ENCODE peak calls at places on chromosomes 1 and 21, in five cellular contexts. One of them, this sample, is unnamed.
A peak's percentile ranks its signal among the peaks of the same experiment; 100 is the strongest.

GRCh38 chr21:46145840-46146691 is 9.3 kb downstream of the FTCD start:
- DNase-seq in stimulated activated CD8-positive, alpha-beta memory T cell treated with anti-CD3 and anti-CD28 coated beads, Interleukin-12 subunit alpha, Interleukin-12 subunit beta, amount 100 ng/mL, for 4 hours: no peak
- DNase-seq in Kasumi-1: no peak
- DNase-seq in activated B cell treated with CpG ODN at 0.5 μM for 24 hours: no peak
- DNase-seq in GM12892: no peak
- DNase-seq in this sample: no peak

GRCh38 chr1:40301066-40301465 is 16.0 kb downstream of the COL9A2 start:
- DNase-seq in stimulated activated CD8-positive, alpha-beta memory T cell treated with anti-CD3 and anti-CD28 coated beads, Interleukin-12 subunit alpha, Interleukin-12 subunit beta, amount 100 ng/mL, for 4 hours: no peak
- DNase-seq in GM12892: no peak
- DNase-seq in activated B cell treated with CpG ODN at 0.5 μM for 24 hours: no peak
- DNase-seq in Kasumi-1: no peak
- DNase-seq in this sample: no peak

GRCh38 chr1:153507926-153508583 is 27.7 kb downstream of the S100A6 start:
- DNase-seq in stimulated activated CD8-positive, alpha-beta memory T cell treated with anti-CD3 and anti-CD28 coated beads, Interleukin-12 subunit alpha, Interleukin-12 subunit beta, amount 100 ng/mL, for 4 hours: no peak
- DNase-seq in Kasumi-1: no peak
- DNase-seq in GM12892: no peak
- DNase-seq in activated B cell treated with CpG ODN at 0.5 μM for 24 hours: no peak
- DNase-seq in this sample: no peak

GRCh38 chr21:42144221-42144620 is 73.1 kb downstream of the UMODL1 start:
- DNase-seq in Kasumi-1: no peak
- DNase-seq in GM12892: no peak
- DNase-seq in stimulated activated CD8-positive, alpha-beta memory T cell treated with anti-CD3 and anti-CD28 coated beads, Interleukin-12 subunit alpha, Interleukin-12 subunit beta, amount 100 ng/mL, for 4 hours: no peak
- DNase-seq in activated B cell treated with CpG ODN at 0.5 μM for 24 hours: no peak
- DNase-seq in this sample: peak; percentile 1

GRCh38 chr1:117600325-117600916 is 5.4 kb upstream of the TENT5C start:
- DNase-seq in stimulated activated CD8-positive, alpha-beta memory T cell treated with anti-CD3 and anti-CD28 coated beads, Interleukin-12 subunit alpha, Interleukin-12 subunit beta, amount 100 ng/mL, for 4 hours: no peak
- DNase-seq in activated B cell treated with CpG ODN at 0.5 μM for 24 hours: peak; percentile 0
- DNase-seq in GM12892: no peak
- DNase-seq in Kasumi-1: no peak
- DNase-seq in this sample: no peak

GRCh38 chr1:9629445-9630201 is 21.9 kb upstream of the PIK3CD start:
- DNase-seq in activated B cell treated with CpG ODN at 0.5 μM for 24 hours: peak; percentile 70
- DNase-seq in Kasumi-1: peak; percentile 95
- DNase-seq in GM12892: no peak
- DNase-seq in stimulated activated CD8-positive, alpha-beta memory T cell treated with anti-CD3 and anti-CD28 coated beads, Interleukin-12 subunit alpha, Interleukin-12 subunit beta, amount 100 ng/mL, for 4 hours: peak; percentile 49
- DNase-seq in this sample: peak; percentile 85

GRCh38 chr1:180502361-180503273 is at the start of gene ACBD6:
- DNase-seq in Kasumi-1: peak; percentile 89
- DNase-seq in activated B cell treated with CpG ODN at 0.5 μM for 24 hours: peak; percentile 82
- DNase-seq in stimulated activated CD8-positive, alpha-beta memory T cell treated with anti-CD3 and anti-CD28 coated beads, Interleukin-12 subunit alpha, Interleukin-12 subunit beta, amount 100 ng/mL, for 4 hours: peak; percentile 77
- DNase-seq in GM12892: peak; percentile 68
- DNase-seq in this sample: peak; percentile 95

GRCh38 chr1:11752359-11753208 is 9.4 kb upstream of the C1orf167 start:
- DNase-seq in activated B cell treated with CpG ODN at 0.5 μM for 24 hours: no peak
- DNase-seq in GM12892: no peak
- DNase-seq in Kasumi-1: no peak
- DNase-seq in stimulated activated CD8-positive, alpha-beta memory T cell treated with anti-CD3 and anti-CD28 coated beads, Interleukin-12 subunit alpha, Interleukin-12 subunit beta, amount 100 ng/mL, for 4 hours: no peak
- DNase-seq in this sample: no peak

GRCh38 chr1:153470707-153471106 is 10.3 kb upstream of the S100A7 start:
- DNase-seq in activated B cell treated with CpG ODN at 0.5 μM for 24 hours: no peak
- DNase-seq in GM12892: no peak
- DNase-seq in stimulated activated CD8-positive, alpha-beta memory T cell treated with anti-CD3 and anti-CD28 coated beads, Interleukin-12 subunit alpha, Interleukin-12 subunit beta, amount 100 ng/mL, for 4 hours: no peak
- DNase-seq in Kasumi-1: no peak
- DNase-seq in this sample: no peak

GRCh38 chr1:160277330-160277729 is 7.6 kb downstream of the PEX19 start:
- DNase-seq in stimulated activated CD8-positive, alpha-beta memory T cell treated with anti-CD3 and anti-CD28 coated beads, Interleukin-12 subunit alpha, Interleukin-12 subunit beta, amount 100 ng/mL, for 4 hours: no peak
- DNase-seq in GM12892: no peak
- DNase-seq in activated B cell treated with CpG ODN at 0.5 μM for 24 hours: no peak
- DNase-seq in Kasumi-1: no peak
- DNase-seq in this sample: no peak

GRCh38 chr1:117674521-117675400 is 68.9 kb downstream of the TENT5C start:
- DNase-seq in activated B cell treated with CpG ODN at 0.5 μM for 24 hours: peak; percentile 41
- DNase-seq in stimulated activated CD8-positive, alpha-beta memory T cell treated with anti-CD3 and anti-CD28 coated beads, Interleukin-12 subunit alpha, Interleukin-12 subunit beta, amount 100 ng/mL, for 4 hours: no peak
- DNase-seq in GM12892: peak; percentile 46
- DNase-seq in Kasumi-1: peak; percentile 67
- DNase-seq in this sample: no peak

GRCh38 chr1:1331068-1331965 is at the start of gene TAS1R3:
- DNase-seq in Kasumi-1: no peak
- DNase-seq in stimulated activated CD8-positive, alpha-beta memory T cell treated with anti-CD3 and anti-CD28 coated beads, Interleukin-12 subunit alpha, Interleukin-12 subunit beta, amount 100 ng/mL, for 4 hours: no peak
- DNase-seq in activated B cell treated with CpG ODN at 0.5 μM for 24 hours: no peak
- DNase-seq in GM12892: no peak
- DNase-seq in this sample: no peak

GRCh38 chr1:229344937-229345684 is 2.3 kb upstream of the CCSAP start:
- DNase-seq in stimulated activated CD8-positive, alpha-beta memory T cell treated with anti-CD3 and anti-CD28 coated beads, Interleukin-12 subunit alpha, Interleukin-12 subunit beta, amount 100 ng/mL, for 4 hours: no peak
- DNase-seq in GM12892: no peak
- DNase-seq in Kasumi-1: no peak
- DNase-seq in activated B cell treated with CpG ODN at 0.5 μM for 24 hours: no peak
- DNase-seq in this sample: no peak

GRCh38 chr1:86515597-86515996 is 31.3 kb upstream of the CLCA4 start:
- DNase-seq in Kasumi-1: peak; percentile 40
- DNase-seq in GM12892: no peak
- DNase-seq in stimulated activated CD8-positive, alpha-beta memory T cell treated with anti-CD3 and anti-CD28 coated beads, Interleukin-12 subunit alpha, Interleukin-12 subunit beta, amount 100 ng/mL, for 4 hours: no peak
- DNase-seq in activated B cell treated with CpG ODN at 0.5 μM for 24 hours: no peak
- DNase-seq in this sample: no peak

GRCh38 chr1:995665-996633 is 3.9 kb downstream of the HES4 start:
- DNase-seq in GM12892: no peak
- DNase-seq in stimulated activated CD8-positive, alpha-beta memory T cell treated with anti-CD3 and anti-CD28 coated beads, Interleukin-12 subunit alpha, Interleukin-12 subunit beta, amount 100 ng/mL, for 4 hours: no peak
- DNase-seq in Kasumi-1: no peak
- DNase-seq in activated B cell treated with CpG ODN at 0.5 μM for 24 hours: no peak
- DNase-seq in this sample: no peak

This sample was measured in left lung.